ENCODE peak calls at places on chromosomes 7 and 10, in seven cellular contexts. R is hepatocyte, V is transverse colon, Q is cardiac muscle cell, L is A673, W is right atrium auricular region, N is neural progenitor cell. D is an unnamed sample.
A peak's percentile ranks its signal among the peaks of the same experiment; 100 is the strongest.

GRCh38 chr7:36086571-36086970 is 66.5 kb upstream of the EEPD1 start:
- DNase-seq in V (no peak), W (no peak), Q (no peak), L (no peak), R (no peak), N (no peak), D (no peak)

GRCh38 chr10:77333610-77334340 is 303.8 kb downstream of the KCNMA1 start:
- DNase-seq in W (no peak), Q (no peak), R (peak; percentile 66), V (no peak), L (peak; percentile 5), N (no peak), D (no peak)

GRCh38 chr7:56079450-56080185 is 13.1 kb downstream of the PHKG1 start:
- DNase-seq in V (peak; percentile 63), Q (peak; percentile 30), L (no peak), W (peak; percentile 84), R (no peak), N (no peak), D (no peak)

GRCh38 chr7:146146866-146147265 is 30.3 kb downstream of the CNTNAP2 start:
- DNase-seq in W (no peak), L (peak; percentile 10), Q (no peak), N (no peak), V (no peak), R (no peak), D (no peak)

GRCh38 chr10:61981460-61981859 is 80.0 kb downstream of the ARID5B start:
- DNase-seq in L (no peak), Q (no peak), W (no peak), R (peak; percentile 40), N (no peak), V (no peak), D (no peak)

GRCh38 chr10:66925896-66926719 is at the start of gene LRRTM3:
- DNase-seq in Q (peak; percentile 89), V (peak; percentile 34), W (peak; percentile 58), L (peak; percentile 83), N (peak; percentile 93), R (peak; percentile 87), D (no peak)

GRCh38 chr7:138158739-138159528 is 82.7 kb downstream of the AKR1D1 start:
- DNase-seq in L (no peak), W (no peak), V (no peak), Q (no peak), N (no peak), R (no peak), D (no peak)

GRCh38 chr7:159109092-159110035 is 35.3 kb downstream of the VIPR2 start:
- DNase-seq in V (no peak), Q (peak; percentile 13), N (no peak), L (no peak), R (no peak), W (no peak), D (no peak)

GRCh38 chr10:12719365-12719764 is 282.1 kb downstream of the CCDC3 start:
- DNase-seq in L (peak; percentile 33), V (peak; percentile 50), N (no peak), Q (no peak), R (no peak), W (no peak), D (no peak)

GRCh38 chr10:23512355-23513058 is 73.6 kb downstream of the OTUD1 start:
- DNase-seq in R (peak; percentile 15), V (no peak), L (peak; percentile 37), N (no peak), W (no peak), Q (no peak), D (no peak)

GRCh38 chr10:117603726-117604125 is 61.2 kb downstream of the EMX2 start:
- DNase-seq in V (no peak), N (no peak), W (no peak), L (no peak), R (no peak), Q (no peak), D (no peak)

GRCh38 chr7:105202561-105203130 is 186.1 kb downstream of the SRPK2 start:
- DNase-seq in Q (no peak), R (no peak), N (no peak), W (no peak), L (no peak), V (no peak), D (no peak)

GRCh38 chr7:17932770-17933169 is 7.5 kb downstream of the SNX13 start:
- DNase-seq in L (no peak), Q (peak; percentile 70), W (no peak), N (no peak), V (no peak), R (no peak), D (no peak)

GRCh38 chr7:138935438-138936079 is 45.6 kb downstream of the KIAA1549 start:
- DNase-seq in Q (peak; percentile 45), W (peak; percentile 63), N (peak; percentile 42), V (no peak), L (peak; percentile 68), R (peak; percentile 73), D (no peak)

GRCh38 chr7:53521638-53522184 is 486.3 kb downstream of the POM121L12 start:
- DNase-seq in L (no peak), V (no peak), N (no peak), R (no peak), W (no peak), Q (no peak), D (no peak)

GRCh38 chr7:107387573-107388219 is 82.2 kb upstream of the GPR22 start:
- DNase-seq in Q (no peak), L (no peak), R (peak; percentile 64), V (no peak), W (no peak), N (no peak), D (no peak)

GRCh38 chr10:113060221-113061053 is 110.4 kb downstream of the TCF7L2 start:
- DNase-seq in L (peak; percentile 32), N (no peak), Q (no peak), R (peak; percentile 52), W (peak; percentile 83), V (peak; percentile 44), D (no peak)

GRCh38 chr10:92110039-92110794 is 180.7 kb downstream of the CPEB3 start:
- DNase-seq in W (no peak), V (no peak), N (no peak), L (no peak), R (no peak), Q (no peak), D (no peak)

GRCh38 chr7:136947347-136947746 is 78.9 kb downstream of the CHRM2 start:
- DNase-seq in L (no peak), W (no peak), V (no peak), Q (no peak), N (no peak), R (no peak), D (no peak)

GRCh38 chr10:69685802-69686585 is 55.9 kb downstream of the FAM241B start:
- DNase-seq in L (no peak), R (peak; percentile 49), W (peak; percentile 62), N (no peak), V (no peak), Q (peak; percentile 48), D (no peak)

GRCh38 chr7:30750574-30751256 is 1.2 kb upstream of the INMT start:
- DNase-seq in Q (no peak), R (peak; percentile 45), V (peak; percentile 62), N (no peak), W (peak; percentile 87), L (no peak), D (no peak)

GRCh38 chr10:71782917-71783490 is 9.7 kb upstream of the VSIR start:
- DNase-seq in R (no peak), L (no peak), Q (no peak), V (no peak), N (no peak), W (no peak), D (no peak)

GRCh38 chr7:20358762-20359282 is 28.1 kb downstream of the ITGB8 start:
- DNase-seq in N (no peak), R (no peak), V (no peak), W (no peak), Q (no peak), L (no peak), D (no peak)

GRCh38 chr10:47376522-47377220 is 7.4 kb downstream of the ZNF488 start:
- DNase-seq in N (no peak), L (no peak), R (no peak), Q (no peak), V (no peak), W (peak; percentile 11), D (no peak)
- H3K27me3 ChIP-seq in N (no peaks in the 10 kb centered on the region), L (peaks cover 42% of the 10 kb centered on the region), R (no peaks in the 10 kb centered on the region), Q (peaks cover 20% of the 10 kb centered on the region), V (no peaks in the 10 kb centered on the region), W (no peaks in the 10 kb centered on the region), D (peaks cover 29% of the 10 kb centered on the region)

GRCh38 chr10:79150444-79150754 is 81.6 kb downstream of the ZMIZ1 start:
- DNase-seq in V (no peak), W (no peak), R (no peak), L (no peak), Q (no peak), N (no peak), D (no peak)

GRCh38 chr10:79156334-79157274 is 87.8 kb downstream of the ZMIZ1 start:
- DNase-seq in N (no peak), R (no peak), W (no peak), L (no peak), Q (no peak), V (no peak), D (no peak)

GRCh38 chr10:79152423-79152817 is 83.7 kb downstream of the ZMIZ1 start:
- DNase-seq in R (no peak), N (no peak), L (no peak), Q (no peak), V (no peak), W (no peak), D (no peak)

GRCh38 chr10:79155301-79156081 is 86.7 kb downstream of the ZMIZ1 start:
- DNase-seq in N (no peak), W (peak; percentile 82), L (no peak), V (no peak), Q (no peak), R (no peak), D (no peak)

GRCh38 chr10:79153753-79154152 is 85.0 kb downstream of the ZMIZ1 start:
- DNase-seq in V (no peak), W (peak; percentile 82), L (no peak), Q (no peak), N (no peak), R (no peak), D (no peak)
- TF ChIP-seq CTCF in V (no peak), W (no peak), L (no peak), Q (no peak), N (no peak), R (no peak), D (no peak)

DNA sequence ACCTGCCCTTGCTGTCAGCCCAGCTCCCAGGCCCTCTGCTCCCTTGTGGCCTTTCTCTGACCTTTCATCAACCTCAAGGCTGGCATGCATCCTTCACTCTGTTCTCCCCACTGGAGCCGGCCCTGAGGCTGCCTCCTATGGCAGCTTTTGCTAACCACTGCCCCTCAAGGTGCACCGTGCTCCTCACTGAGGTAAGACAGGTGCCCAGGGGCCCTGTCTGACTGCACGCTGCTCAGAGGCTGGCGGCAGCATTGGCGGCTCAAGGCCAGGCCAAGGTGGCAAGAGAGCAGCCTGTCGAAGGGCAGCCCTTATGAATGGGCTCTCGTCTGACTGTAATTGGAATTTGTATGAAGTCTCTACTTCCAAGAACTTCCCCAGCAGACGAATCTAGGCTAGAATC is 172.6 kb downstream of the ZNF248 start:
- DNase-seq in R (no peak), W (no peak), N (no peak), Q (no peak), V (no peak), L (no peak), D (no peak)
- H3K9me3 ChIP-seq in R (no peaks in the 10 kb centered on the region), W (no peaks in the 10 kb centered on the region), N (peaks cover 3% of the 10 kb centered on the region), Q (no peaks in the 10 kb centered on the region), V (no peaks in the 10 kb centered on the region), L (peaks cover 38% of the 10 kb centered on the region), D (no peaks in the 10 kb centered on the region)

DNA sequence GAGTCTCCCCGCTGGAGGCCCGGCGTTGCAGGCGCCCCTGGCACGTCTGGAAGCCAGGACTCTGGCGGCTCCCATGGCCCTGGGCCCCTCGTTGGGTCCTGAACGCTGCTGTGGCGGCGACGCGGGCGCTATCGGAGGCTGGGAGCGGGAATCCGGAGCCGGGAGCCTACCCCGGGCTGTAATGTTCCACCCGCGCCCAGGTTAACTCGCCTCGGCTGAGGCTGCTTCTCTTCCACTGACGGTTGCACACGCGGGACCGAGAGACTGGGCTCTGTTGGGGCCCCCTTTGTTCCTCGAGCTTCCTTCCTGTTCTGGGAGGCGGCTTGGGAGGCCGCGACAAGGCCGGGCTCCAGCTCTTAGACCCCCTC is 1.3 kb upstream of the HOXA5 start:
- DNase-seq in W (no peak), N (no peak), Q (no peak), L (no peak), R (no peak), V (peak; percentile 24), D (no peak)
- H3K27me3 ChIP-seq in W (peaks cover 91% of the 10 kb centered on the region), N (peaks cover 100% of the 10 kb centered on the region), Q (peaks cover 100% of the 10 kb centered on the region), L (peaks cover 100% of the 10 kb centered on the region), R (peaks cover 99% of the 10 kb centered on the region), V (peaks cover 19% of the 10 kb centered on the region), D (peaks cover 75% of the 10 kb centered on the region)

D was measured in CD4-positive, alpha-beta T cell.